ENCODE peak calls at places on chromosomes 3 and 15, in four cellular contexts. B is left lung, Y is neural progenitor cell, D is IMR-90. L is an unnamed sample.

GRCh38 chr15:78110096-78110495 is 17.7 kb downstream of the SH2D7 start:
- DNase-seq in D (no peak), B (no peak), Y (no peak), L (no peak)

GRCh38 chr3:196782496-196782895 is 42.8 kb downstream of the PAK2 start:
- DNase-seq in D (no peak), Y (no peak), B (no peak), L (no peak)

GRCh38 chr15:77497108-77497737 is 76.5 kb downstream of the HMG20A start:
- DNase-seq in D (no peak), B (no peak), Y (no peak), L (no peak)

GRCh38 chr3:54211097-54211496 is 88.7 kb downstream of the CACNA2D3 start:
- DNase-seq in B (no peak), D (no peak), Y (no peak), L (no peak)

GRCh38 chr3:30227571-30228301 is 378.7 kb upstream of the TGFBR2 start:
- DNase-seq in Y (no peak), B (no peak), D (peak; percentile 96), L (no peak)

GRCh38 chr3:8962226-8962861 is 928 bp downstream of the RAD18 start:
- DNase-seq in Y (no peak), B (no peak), D (peak; percentile 16), L (no peak)

GRCh38 chr3:138477120-138477519 is 42.7 kb downstream of the ESYT3 start:
- DNase-seq in D (no peak), Y (no peak), B (no peak), L (no peak)

GRCh38 chr3:144364797-144365196 is 393.2 kb downstream of the DIPK2A start:
- DNase-seq in B (no peak), Y (no peak), D (no peak), L (no peak)

GRCh38 chr15:55555089-55555488 is 33.1 kb downstream of the PYGO1 start:
- DNase-seq in Y (no peak), B (no peak), D (no peak), L (no peak)

GRCh38 chr15:71215126-71215894 is 100.0 kb downstream of the THSD4 start:
- DNase-seq in Y (no peak), D (no peak), B (peak; percentile 74), L (no peak)

GRCh38 chr15:100520132-100520921 is 8.4 kb downstream of the CERS3 start:
- DNase-seq in Y (no peak), B (no peak), D (no peak), L (no peak)

GRCh38 chr15:31326729-31327673 is at the start of gene KLF13:
- DNase-seq in D (peak; percentile 64), Y (peak; percentile 61), B (no peak), L (peak; percentile 60)

GRCh38 chr15:26873846-26874245 is 7.0 kb downstream of the GABRA5 start:
- DNase-seq in D (peak; percentile 29), B (no peak), Y (no peak), L (no peak)

GRCh38 chr3:137767146-137768020 is 3.3 kb downstream of the SOX14 start:
- DNase-seq in Y (peak; percentile 93), B (no peak), D (no peak), L (no peak)

GRCh38 chr15:55587321-55588069 is 650 bp downstream of the PYGO1 start:
- DNase-seq in B (peak; percentile 76), D (peak; percentile 47), Y (peak; percentile 79), L (peak; percentile 17)

GRCh38 chr3:50267280-50267913 is 1.6 kb upstream of the SEMA3B start:
- DNase-seq in D (no peak), B (peak; percentile 87), Y (peak; percentile 52), L (peak; percentile 81)

GRCh38 chr3:31636693-31637442 is 104.1 kb downstream of the STT3B start:
- DNase-seq in Y (no peak), B (no peak), D (no peak), L (no peak)

GRCh38 chr3:196202516-196202970 is 8.7 kb downstream of the ZDHHC19 start:
- DNase-seq in D (peak; percentile 32), B (peak; percentile 93), Y (no peak), L (no peak)

GRCh38 chr3:16404349-16404895 is 109.1 kb downstream of the RFTN1 start:
- DNase-seq in Y (peak; percentile 20), D (no peak), B (no peak), L (no peak)

GRCh38 chr3:39166932-39167532 is 13.6 kb upstream of the CSRNP1 start:
- DNase-seq in Y (no peak), D (peak; percentile 93), B (no peak), L (no peak)

GRCh38 chr3:106025151-106025722 is 156.4 kb upstream of the CBLB start:
- DNase-seq in B (no peak), D (peak; percentile 23), Y (no peak), L (peak; percentile 26)

GRCh38 chr15:90826886-90827435 is 41.4 kb upstream of the FURIN start:
- DNase-seq in D (no peak), B (no peak), Y (no peak), L (no peak)

GRCh38 chr3:37849146-37849545 is 12.5 kb upstream of the CTDSPL start:
- DNase-seq in Y (no peak), B (no peak), D (no peak), L (no peak)

GRCh38 chr3:40337136-40338108 is 27.9 kb downstream of the EIF1B start:
- DNase-seq in Y (no peak), B (no peak), D (no peak), L (no peak)

GRCh38 chr3:24129549-24129948 is 184.5 kb downstream of the NR1D2 start:
- DNase-seq in B (no peak), D (no peak), Y (peak; percentile 3), L (no peak)

GRCh38 chr3:134365766-134366065 is 8.5 kb downstream of the AMOTL2 start:
- DNase-seq in Y (no peak), D (no peak), B (no peak), L (no peak)

GRCh38 chr15:51277085-51277484 is 61.3 kb downstream of the CYP19A1 start:
- DNase-seq in Y (no peak), B (no peak), D (no peak), L (no peak)

GRCh38 chr15:90879730-90880366 is 4.5 kb upstream of the FES start:
- DNase-seq in D (no peak), B (peak; percentile 72), Y (no peak), L (no peak)

GRCh38 chr3:101810023-101810415 is 31.0 kb downstream of the NXPE3 start:
- DNase-seq in Y (no peak), D (no peak), B (no peak), L (no peak)

GRCh38 chr3:104939196-104939595 is 427.5 kb upstream of the ALCAM start:
- DNase-seq in Y (no peak), B (no peak), D (peak; percentile 44), L (no peak)

DNA sequence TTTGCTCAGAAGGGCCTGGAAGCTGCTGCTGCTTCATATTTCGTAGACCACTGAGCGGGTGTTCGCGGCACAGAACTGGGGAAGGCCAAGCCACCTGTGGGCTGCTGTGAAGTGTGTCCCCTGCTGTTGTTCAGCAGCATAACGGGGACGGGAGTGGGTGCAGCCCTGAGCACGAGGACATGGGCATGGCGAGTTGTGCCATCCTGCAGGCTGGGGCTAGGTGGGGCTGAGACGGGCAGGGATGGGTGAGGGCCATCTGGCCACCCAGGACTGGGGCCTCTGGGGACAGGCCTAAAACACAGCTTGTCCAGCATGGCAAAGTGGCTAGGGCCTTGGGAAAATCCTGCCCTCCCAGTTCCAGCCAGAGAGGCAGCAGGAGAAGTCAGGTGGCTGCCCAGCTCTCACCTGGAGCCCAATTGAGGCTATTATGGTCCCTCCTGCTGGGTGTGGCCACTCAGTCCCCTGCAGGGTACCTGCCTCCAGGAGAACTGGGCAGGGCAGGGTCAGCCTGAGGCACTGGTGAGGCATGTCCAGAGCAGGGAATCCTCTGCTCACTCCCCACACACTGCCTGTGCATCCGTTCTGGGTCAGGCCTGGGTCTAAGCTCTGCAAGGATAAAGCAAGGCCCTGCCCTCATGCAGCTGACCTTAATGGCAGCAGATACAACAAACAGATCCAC is 29.5 kb downstream of the CFAP100 start:
- DNase-seq in D (no peak), Y (no peak), B (no peak), L (no peak)
- H3K27ac ChIP-seq in D (no peak overlapping the region), Y (no peak overlapping the region), B (no peak overlapping the region), L (no peak overlapping the region)

GRCh38 chr15:66237513-66238235 is 15.9 kb downstream of the MEGF11 start:
- DNase-seq in B (no peak), D (no peak), Y (no peak), L (no peak)
- H3K27ac ChIP-seq in B (no peak overlapping the region), D (no peak overlapping the region), Y (no peak overlapping the region), L (no peak overlapping the region)

DNA sequence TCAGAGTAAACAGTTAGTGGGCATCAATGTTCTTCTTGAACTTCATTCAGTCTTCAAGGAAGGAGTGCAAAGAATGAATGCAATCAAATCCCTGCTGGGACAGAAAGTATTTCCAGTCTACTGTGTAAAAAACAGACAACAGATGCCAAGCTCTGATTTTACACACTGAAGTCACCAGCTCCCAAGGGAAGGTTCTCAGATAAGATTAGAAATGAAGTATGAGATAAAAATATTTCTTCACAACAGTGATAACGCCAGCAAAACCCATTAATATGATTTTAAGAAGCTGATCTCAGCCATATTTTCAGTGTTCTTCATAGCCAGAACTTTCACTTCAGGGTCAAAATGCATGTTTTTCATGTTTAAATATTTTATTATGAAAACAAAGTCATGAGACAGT is 265.6 kb downstream of the CTNNB1 start:
- DNase-seq in Y (no peak), B (no peak), D (no peak), L (no peak)
- H3K27ac ChIP-seq in Y (no peak overlapping the region), B (no peak overlapping the region), D (no peak overlapping the region), L (no peak overlapping the region)

DNA sequence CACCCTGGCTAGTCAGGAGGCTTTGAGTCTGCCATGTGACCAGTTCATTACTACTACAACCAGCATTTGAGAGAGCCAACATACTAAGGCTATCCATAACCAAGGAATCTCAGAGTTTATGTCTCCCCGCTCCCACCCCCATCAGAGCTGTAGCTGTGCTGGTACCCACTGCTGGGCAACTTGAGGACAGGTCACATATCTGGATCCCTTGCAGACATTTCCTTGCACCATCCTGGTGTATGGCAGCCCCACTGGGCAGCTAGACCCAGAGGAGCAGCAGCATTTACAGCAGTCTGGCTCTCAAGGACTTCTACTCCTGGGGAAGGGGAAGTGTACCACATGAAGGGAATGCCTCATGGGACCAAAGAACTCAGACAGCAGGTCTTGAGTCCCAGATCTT is 160.8 kb upstream of the ST8SIA2 start:
- DNase-seq in B (no peak), D (no peak), Y (no peak), L (no peak)
- H3K27ac ChIP-seq in B (no peak overlapping the region), D (no peak overlapping the region), Y (no peak overlapping the region), L (no peak overlapping the region)

L was measured in colonic mucosa.